ENCODE peak calls at places on chromosome 14, in ten cellular contexts. F, X, K, B, J, Y, W, S, T and V are unnamed samples.

GRCh38 chr14:104746071-104746545 is 6.8 kb upstream of the SIVA1 start:
- DNase-seq in X (no peak), F (peak), T (peak), S (no peak), J (no peak), K (no peak), B (no peak), W (no peak), Y (no peak), V (no peak)

GRCh38 chr14:23829736-23830474 is 123.7 kb upstream of the DHRS4 start:
- DNase-seq in W (peak), Y (peak), J (no peak), X (no peak), B (no peak), K (peak), S (no peak), F (peak), T (no peak), V (no peak)

GRCh38 chr14:71346685-71347084 is 439.4 kb downstream of the PCNX1 start:
- DNase-seq in X (no peak), T (no peak), J (no peak), B (no peak), Y (no peak), F (no peak), K (no peak), W (no peak), S (no peak), V (no peak)

GRCh38 chr14:26863736-26864135 is 265.9 kb upstream of the NOVA1 start:
- DNase-seq in X (no peak), T (no peak), W (no peak), K (no peak), J (no peak), S (no peak), Y (no peak), B (no peak), F (no peak), V (no peak)

GRCh38 chr14:29630566-29631160 is 297.0 kb downstream of the PRKD1 start:
- DNase-seq in Y (no peak), J (no peak), F (no peak), W (no peak), B (no peak), T (no peak), X (no peak), K (no peak), S (no peak), V (no peak)

GRCh38 chr14:106051790-106052189 is 525.4 kb downstream of the TMEM121 start:
- DNase-seq in T (no peak), K (no peak), F (peak), B (no peak), S (no peak), J (no peak), W (no peak), X (no peak), Y (no peak), V (no peak)

GRCh38 chr14:25943329-25943728 is 654.5 kb downstream of the NOVA1 start:
- DNase-seq in J (no peak), X (no peak), T (no peak), Y (no peak), B (no peak), F (no peak), K (no peak), W (no peak), S (no peak), V (no peak)

GRCh38 chr14:21382886-21383847 is 652 bp downstream of the SUPT16H start:
- DNase-seq in X (peak), T (peak), W (no peak), F (peak), B (peak), K (peak), S (no peak), J (peak), Y (peak), V (peak)

GRCh38 chr14:91103116-91103515 is 10.8 kb upstream of the DGLUCY start:
- DNase-seq in W (no peak), T (no peak), K (no peak), S (no peak), X (no peak), Y (no peak), B (no peak), F (no peak), J (no peak), V (no peak)

GRCh38 chr14:105474478-105475268 is at the start of gene CRIP2:
- DNase-seq in K (no peak), S (no peak), B (peak), T (no peak), X (no peak), F (peak), W (no peak), J (peak), Y (peak), V (no peak)

GRCh38 chr14:94343238-94343637 is 20.1 kb upstream of the SERPINA6 start:
- DNase-seq in K (no peak), F (no peak), W (no peak), X (no peak), T (no peak), B (no peak), J (no peak), Y (no peak), S (no peak), V (no peak)

GRCh38 chr14:94044476-94045091 is 18.4 kb downstream of the OTUB2 start:
- DNase-seq in X (no peak), K (no peak), W (no peak), F (no peak), S (no peak), T (no peak), Y (no peak), B (no peak), J (no peak), V (peak)

GRCh38 chr14:87799400-87799799 is 193.6 kb downstream of the GALC start:
- DNase-seq in T (no peak), F (no peak), J (no peak), S (no peak), X (no peak), B (no peak), W (no peak), K (no peak), Y (no peak), V (no peak)

GRCh38 chr14:50083467-50084337 is 32.7 kb downstream of the VCPKMT start:
- DNase-seq in T (no peak), S (no peak), X (no peak), K (no peak), J (no peak), Y (no peak), B (no peak), W (no peak), F (peak), V (no peak)

GRCh38 chr14:41607119-41607785 is 576 bp downstream of the LRFN5 start:
- DNase-seq in W (no peak), Y (no peak), K (no peak), J (peak), X (no peak), S (no peak), T (peak), F (no peak), B (no peak), V (no peak)

GRCh38 chr14:73789996-73790581 is 61.5 kb upstream of the PTGR2 start:
- DNase-seq in S (no peak), Y (peak), W (peak), K (peak), X (no peak), T (no peak), J (no peak), F (no peak), B (no peak), V (no peak)

GRCh38 chr14:66398437-66398836 is 87.7 kb upstream of the CCDC196 start:
- DNase-seq in F (peak), X (no peak), K (no peak), J (no peak), W (no peak), B (no peak), Y (no peak), S (no peak), T (no peak), V (no peak)

GRCh38 chr14:66396165-66396564 is 90.0 kb upstream of the CCDC196 start:
- DNase-seq in S (no peak), K (no peak), T (no peak), W (no peak), F (no peak), X (no peak), J (no peak), Y (no peak), B (no peak), V (no peak)

DNA sequence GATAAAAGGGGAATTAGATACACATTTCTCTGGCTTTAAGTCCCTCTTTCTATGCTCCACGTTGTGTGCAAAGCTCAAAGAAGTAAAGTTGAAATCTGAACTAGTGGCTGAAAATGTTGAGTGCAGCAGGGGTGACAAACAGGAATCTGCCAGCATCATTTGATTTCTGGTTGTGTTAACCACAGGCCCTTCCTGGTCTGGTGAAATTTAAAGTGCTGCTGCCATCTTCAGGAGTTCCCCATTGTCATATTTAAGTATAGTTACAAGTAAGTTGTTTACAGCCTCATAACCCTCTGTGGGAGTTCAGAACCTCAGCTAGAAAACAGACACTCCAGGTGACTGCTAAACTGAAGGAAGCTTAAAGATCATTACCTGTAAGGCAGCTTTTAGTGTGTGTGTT is 90.9 kb upstream of the CCDC196 start:
- DNase-seq in F (peak), B (no peak), T (no peak), S (no peak), W (no peak), X (no peak), K (no peak), Y (no peak), J (no peak), V (no peak)
- TF ChIP-seq CTCF in F (no peak), B (no peak), T (no peak), S (peak), W (no peak), X (no peak), K (no peak), Y (no peak), J (no peak), V (no peak)

DNA sequence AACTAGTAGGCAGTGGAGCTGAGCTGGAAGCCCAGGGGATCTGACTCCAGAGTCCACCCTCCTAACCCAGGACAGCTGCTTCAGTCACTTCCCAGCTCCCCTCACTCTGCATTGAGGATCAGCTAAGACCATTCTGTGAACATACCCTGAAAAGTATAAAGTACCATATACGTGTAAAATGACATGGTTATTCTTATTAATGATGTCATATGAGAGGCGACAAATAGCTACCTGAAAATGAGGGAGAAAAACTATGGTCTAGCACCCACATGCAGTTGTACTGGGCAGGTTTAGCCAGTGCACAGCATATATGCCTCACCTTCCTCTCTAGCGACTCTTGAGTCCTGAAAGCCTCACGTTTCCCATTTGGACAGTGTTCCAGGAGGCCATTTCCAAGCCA is 461.9 kb downstream of the RAD51B start:
- DNase-seq in S (no peak), J (no peak), W (no peak), K (no peak), X (no peak), B (no peak), F (no peak), Y (no peak), T (no peak), V (no peak)
- TF ChIP-seq CTCF in S (no peak), J (no peak), W (no peak), K (no peak), X (no peak), B (no peak), F (no peak), Y (no peak), T (no peak), V (no peak)

DNA sequence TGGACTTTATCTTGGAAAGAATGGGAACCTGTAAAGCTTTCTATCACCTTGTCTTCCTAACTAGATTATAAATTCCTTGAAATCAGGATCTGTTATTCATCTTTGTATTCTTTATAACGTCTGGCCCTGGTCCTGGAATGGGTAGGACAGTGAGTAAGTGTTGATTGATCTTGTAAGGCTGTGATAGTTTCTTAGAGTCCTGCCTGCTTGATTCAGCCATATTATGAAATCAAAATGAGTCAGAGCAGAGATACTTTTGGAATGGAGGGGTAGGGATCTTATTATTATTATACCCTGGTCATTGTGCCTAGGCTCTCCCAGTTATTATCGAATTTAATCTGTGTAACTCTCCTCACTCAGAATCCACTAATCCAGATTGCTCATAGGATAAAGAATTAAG is 93.1 kb downstream of the DAAM1 start:
- DNase-seq in S (no peak), Y (no peak), X (no peak), W (no peak), J (no peak), F (no peak), T (no peak), B (no peak), K (no peak), V (no peak)
- TF ChIP-seq CTCF in S (no peak), Y (no peak), X (no peak), W (no peak), J (no peak), F (no peak), T (no peak), B (no peak), K (no peak), V (no peak)

GRCh38 chr14:31543969-31544799 is 17.0 kb upstream of the NUBPL start:
- DNase-seq in T (no peak), W (no peak), S (no peak), Y (no peak), K (no peak), F (no peak), B (no peak), X (no peak), J (no peak), V (no peak)
- TF ChIP-seq CTCF in T (no peak), W (peak), S (peak), Y (no peak), K (peak), F (no peak), B (peak), X (peak), J (peak), V (no peak)